ENCODE peak calls at places on chromosomes 12 and 14, in nine cellular contexts. T is vagina; R is left ventricle myocardium inferior; H is lower lobe of right lung; D is heart left ventricle; Y is upper lobe of left lung; B is cardiac fibroblast; M is CD8-positive, alpha-beta T cell; S is pancreas. A is an unnamed sample.

GRCh38 chr12:11836282-11836963 is 186.9 kb downstream of the ETV6 start:
- DNase-seq in R (no peak), T (no peak), D (peak; percentile 53), M (no peak), H (peak; percentile 77), Y (peak; percentile 67), B (no peak), S (peak; percentile 55), A (peak; percentile 98)

GRCh38 chr14:24852312-24853060 is 197.5 kb downstream of the STXBP6 start:
- DNase-seq in S (no peak), T (no peak), H (no peak), R (no peak), Y (no peak), D (no peak), B (no peak), M (no peak), A (no peak)

GRCh38 chr12:71477609-71478008 is 38.0 kb downstream of the LGR5 start:
- DNase-seq in M (no peak), Y (no peak), H (no peak), D (no peak), T (no peak), S (no peak), B (no peak), R (no peak), A (no peak)

GRCh38 chr12:115886666-115887065 is 390.8 kb downstream of the MED13L start:
- DNase-seq in M (no peak), T (no peak), S (no peak), B (no peak), D (no peak), H (no peak), R (no peak), Y (no peak), A (no peak)

GRCh38 chr14:55482936-55483605 is 42.7 kb upstream of the TBPL2 start:
- DNase-seq in S (no peak), T (no peak), M (no peak), R (no peak), B (no peak), Y (no peak), H (no peak), D (no peak), A (no peak)

GRCh38 chr12:57430117-57430930 is 519 bp downstream of the R3HDM2 start:
- DNase-seq in R (peak; percentile 53), B (peak; percentile 47), S (peak; percentile 55), T (no peak), Y (peak; percentile 51), H (peak; percentile 69), D (peak; percentile 63), M (peak; percentile 33), A (no peak)

GRCh38 chr12:123242083-123242904 is 9.1 kb downstream of the MTRFR start:
- DNase-seq in H (no peak), B (no peak), S (no peak), Y (no peak), R (no peak), M (no peak), D (no peak), T (no peak), A (no peak)

GRCh38 chr12:82650627-82651337 is 35.9 kb upstream of the TMTC2 start:
- DNase-seq in S (no peak), T (no peak), R (peak; percentile 33), H (no peak), Y (peak; percentile 40), B (peak; percentile 21), M (no peak), D (peak; percentile 37), A (peak; percentile 30)

GRCh38 chr12:107515446-107515958 is 170.1 kb upstream of the PWP1 start:
- DNase-seq in Y (peak; percentile 74), T (no peak), M (no peak), H (no peak), B (peak; percentile 99), S (no peak), D (peak; percentile 75), R (peak; percentile 43), A (no peak)

GRCh38 chr14:77707355-77707723 is 484 bp downstream of the ALKBH1 start:
- DNase-seq in H (no peak), D (no peak), S (no peak), B (peak; percentile 60), Y (peak; percentile 45), M (peak; percentile 4), T (no peak), R (no peak), A (no peak)

GRCh38 chr14:59280961-59281360 is 92.5 kb downstream of the DAAM1 start:
- DNase-seq in Y (no peak), H (no peak), M (no peak), D (no peak), R (no peak), T (no peak), B (no peak), S (no peak), A (no peak)

GRCh38 chr14:105092912-105093425 is 27.7 kb upstream of the GPR132 start:
- DNase-seq in H (peak; percentile 78), D (peak; percentile 78), S (peak; percentile 54), M (peak; percentile 68), R (peak; percentile 72), Y (peak; percentile 62), B (peak; percentile 37), T (no peak), A (no peak)

GRCh38 chr12:119843100-119843499 is 34.0 kb downstream of the CIT start:
- DNase-seq in R (no peak), T (no peak), Y (peak; percentile 21), B (peak; percentile 19), D (no peak), H (no peak), M (no peak), S (no peak), A (no peak)
- TF ChIP-seq CTCF in R (no peak), T (no peak), Y (no peak), B (no peak), D (no peak), H (no peak), M (no peak), S (no peak), A (no peak)

GRCh38 chr12:24416423-24417109 is 467.1 kb upstream of the SOX5 start:
- DNase-seq in M (no peak), D (no peak), S (no peak), H (no peak), T (no peak), R (no peak), Y (no peak), B (no peak), A (no peak)
- H3K4me3 ChIP-seq in M (no peak overlapping the region), D (no peak overlapping the region), S (no peak overlapping the region), H (no peak overlapping the region), T (no peak overlapping the region), R (no peak overlapping the region), Y (no peak overlapping the region), B (no peak overlapping the region), A (no peak overlapping the region)

DNA sequence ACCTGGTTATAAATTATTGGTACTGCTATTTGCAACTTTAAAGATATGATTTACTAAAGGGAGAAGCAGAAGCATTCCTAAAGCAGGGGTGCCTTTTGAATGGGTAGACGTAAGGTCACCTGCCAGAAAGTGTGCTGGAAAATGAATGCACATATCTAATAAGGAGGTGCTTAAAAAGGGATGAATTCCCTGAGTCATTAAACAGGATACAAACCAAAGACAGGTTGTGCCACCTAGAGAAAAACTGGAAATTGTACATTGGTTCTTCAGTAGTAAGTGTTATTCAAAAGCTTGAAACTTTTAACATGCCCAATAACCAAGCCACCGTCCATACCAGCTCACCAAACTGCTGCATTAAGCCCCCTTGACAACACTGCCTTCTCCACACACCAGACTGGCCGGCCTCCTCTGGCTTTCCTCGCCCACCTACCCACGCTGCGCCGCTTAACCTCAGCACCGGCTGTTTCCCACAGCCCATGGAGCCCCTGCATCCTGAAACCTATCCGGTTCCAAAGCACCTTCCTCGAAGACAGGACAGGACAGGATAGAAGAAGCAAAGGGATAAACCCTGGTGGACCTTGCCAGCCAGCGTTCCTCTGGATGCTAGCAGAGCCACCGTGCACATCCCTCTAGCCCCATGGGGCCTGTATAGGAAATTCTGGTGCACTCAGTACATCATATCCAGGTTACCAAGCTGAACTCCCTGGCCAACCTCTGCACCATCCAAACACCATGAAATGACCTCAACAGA is 201.5 kb upstream of the CAND1 start:
- DNase-seq in M (no peak), D (no peak), B (no peak), S (no peak), Y (no peak), T (no peak), H (no peak), R (no peak), A (no peak)
- TF ChIP-seq CTCF in M (no peak), D (no peak), B (no peak), S (no peak), Y (no peak), T (no peak), H (no peak), R (no peak), A (no peak)

GRCh38 chr14:50318031-50318626 is 6.0 kb downstream of the DMAC2L start:
- DNase-seq in M (no peak), H (no peak), S (no peak), B (peak; percentile 73), D (no peak), T (no peak), Y (no peak), R (no peak), A (no peak)

GRCh38 chr14:50319721-50320120 is 7.6 kb downstream of the DMAC2L start:
- DNase-seq in B (peak; percentile 59), R (no peak), S (no peak), M (no peak), T (no peak), D (no peak), H (no peak), Y (no peak), A (no peak)

GRCh38 chr14:50319293-50319692 is 7.2 kb downstream of the DMAC2L start:
- DNase-seq in B (peak; percentile 70), T (no peak), D (no peak), R (no peak), S (no peak), H (no peak), M (no peak), Y (no peak), A (no peak)

GRCh38 chr14:50320279-50320678 is 8.2 kb downstream of the DMAC2L start:
- DNase-seq in T (no peak), D (no peak), R (no peak), Y (no peak), M (no peak), H (no peak), B (peak; percentile 84), S (no peak), A (no peak)

DNA sequence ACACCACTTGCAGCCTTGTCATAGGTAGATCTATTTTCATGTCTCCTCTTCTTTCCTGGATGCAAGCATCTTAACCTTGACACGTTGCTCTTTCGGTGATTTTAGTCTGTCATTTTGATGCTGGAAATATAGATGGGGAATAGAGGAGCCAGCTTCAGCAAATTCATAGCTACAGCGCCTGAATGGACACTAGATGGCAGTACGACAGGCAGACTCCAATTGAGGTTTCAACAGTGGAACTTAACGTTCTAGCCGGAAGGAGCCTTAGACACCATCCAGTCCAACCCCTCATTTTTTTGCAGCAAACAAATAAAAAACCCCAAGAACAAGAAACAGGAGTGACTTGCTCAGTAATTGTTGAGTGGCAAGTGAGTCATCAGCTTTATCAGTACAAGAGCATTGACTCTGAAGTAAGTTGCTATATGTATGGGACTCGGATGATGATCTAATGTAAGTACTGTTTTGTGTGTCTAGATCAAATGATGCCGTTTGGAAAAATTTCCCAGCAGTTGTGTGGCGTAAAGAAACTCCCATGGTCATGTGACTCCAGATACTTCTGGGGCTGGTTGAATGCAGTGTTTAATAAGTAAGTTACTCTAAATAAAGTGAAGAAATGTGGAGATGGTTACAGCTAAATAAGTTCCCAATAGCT is 9.0 kb downstream of the DMAC2L start:
- DNase-seq in T (no peak), S (peak; percentile 63), Y (peak; percentile 75), D (no peak), H (no peak), M (peak; percentile 55), R (peak; percentile 24), B (peak; percentile 98), A (peak; percentile 77)
- H3K4me3 ChIP-seq in T (peak overlapping the region; percentile 13), S (no peak overlapping the region), Y (peak overlapping the region; percentile 22), D (peak overlapping the region; percentile 26), H (peak overlapping the region; percentile 24), M (no peak overlapping the region), R (peak overlapping the region; percentile 36), B (peak overlapping the region; percentile 11), A (no peak overlapping the region)

A was measured in GM12864.